ENCODE peak calls at places on chromosomes 6 and 20, in five cellular contexts. One of them, this sample, is unnamed.

GRCh38 chr6:16719488-16719887 is 41.8 kb downstream of the ATXN1 start:
- DNase-seq in GM12878: no peak
- DNase-seq in H1: no peak
- DNase-seq in K562: no peak
- DNase-seq in HepG2: no peak
- DNase-seq in this sample: no peak

GRCh38 chr20:63591147-63591533 is 17.1 kb upstream of the HELZ2 start:
- DNase-seq in GM12878: no peak
- DNase-seq in H1: no peak
- DNase-seq in K562: no peak
- DNase-seq in HepG2: no peak
- DNase-seq in this sample: no peak

GRCh38 chr20:15902493-15902892 is 670.8 kb downstream of the KIF16B start:
- DNase-seq in GM12878: no peak
- DNase-seq in H1: peak; percentile 59
- DNase-seq in K562: peak; percentile 4
- DNase-seq in HepG2: no peak
- DNase-seq in this sample: peak; percentile 65

GRCh38 chr6:5094327-5094726 is 9.2 kb downstream of the PPP1R3G start:
- DNase-seq in GM12878: no peak
- DNase-seq in H1: no peak
- DNase-seq in K562: no peak
- DNase-seq in HepG2: no peak
- DNase-seq in this sample: no peak

GRCh38 chr20:25286917-25287316 is 39.0 kb downstream of the PYGB start:
- DNase-seq in GM12878: no peak
- DNase-seq in H1: no peak
- DNase-seq in K562: no peak
- DNase-seq in HepG2: no peak
- DNase-seq in this sample: peak; percentile 3

GRCh38 chr20:54189630-54190029 is 15.8 kb upstream of the CYP24A1 start:
- DNase-seq in GM12878: no peak
- DNase-seq in H1: no peak
- DNase-seq in K562: no peak
- DNase-seq in HepG2: no peak
- DNase-seq in this sample: no peak

GRCh38 chr20:32570401-32571190 is 14.5 kb downstream of the NOL4L start:
- DNase-seq in GM12878: no peak
- DNase-seq in H1: no peak
- DNase-seq in K562: peak; percentile 53
- DNase-seq in HepG2: no peak
- DNase-seq in this sample: no peak

GRCh38 chr6:36029464-36029863 is 1.9 kb downstream of the MAPK14 start:
- DNase-seq in GM12878: no peak
- DNase-seq in H1: no peak
- DNase-seq in K562: no peak
- DNase-seq in HepG2: peak; percentile 68
- DNase-seq in this sample: no peak

GRCh38 chr6:88629838-88630462 is 333.5 kb downstream of the RNGTT start:
- DNase-seq in GM12878: no peak
- DNase-seq in H1: peak; percentile 62
- DNase-seq in K562: no peak
- DNase-seq in HepG2: no peak
- DNase-seq in this sample: peak; percentile 49

GRCh38 chr20:61891476-61891875 is 174.2 kb downstream of the TAF4 start:
- DNase-seq in GM12878: no peak
- DNase-seq in H1: no peak
- DNase-seq in K562: no peak
- DNase-seq in HepG2: no peak
- DNase-seq in this sample: no peak

GRCh38 chr6:29810371-29810770 is 17.3 kb upstream of the HLA-G start:
- DNase-seq in GM12878: no peak
- DNase-seq in H1: no peak
- DNase-seq in K562: no peak
- DNase-seq in HepG2: no peak
- DNase-seq in this sample: no peak

GRCh38 chr6:68740828-68741500 is 105.9 kb downstream of the ADGRB3 start:
- DNase-seq in GM12878: no peak
- DNase-seq in H1: no peak
- DNase-seq in K562: no peak
- DNase-seq in HepG2: no peak
- DNase-seq in this sample: no peak

GRCh38 chr6:15874821-15875220 is 212.0 kb upstream of the DTNBP1 start:
- DNase-seq in GM12878: no peak
- DNase-seq in H1: no peak
- DNase-seq in K562: no peak
- DNase-seq in HepG2: no peak
- DNase-seq in this sample: no peak

GRCh38 chr20:62830251-62830650 is 13.4 kb downstream of the COL9A3 start:
- DNase-seq in GM12878: no peak
- DNase-seq in H1: no peak
- DNase-seq in K562: no peak
- DNase-seq in HepG2: no peak
- DNase-seq in this sample: no peak

GRCh38 chr6:23559587-23560343 is 566.2 kb upstream of the NRSN1 start:
- DNase-seq in GM12878: no peak
- DNase-seq in H1: no peak
- DNase-seq in K562: no peak
- DNase-seq in HepG2: peak; percentile 45
- DNase-seq in this sample: no peak

GRCh38 chr6:99016355-99016754 is 68.6 kb upstream of the FBXL4 start:
- DNase-seq in GM12878: no peak
- DNase-seq in H1: no peak
- DNase-seq in K562: no peak
- DNase-seq in HepG2: no peak
- DNase-seq in this sample: no peak

GRCh38 chr6:42402184-42402583 is 49.5 kb downstream of the TRERF1 start:
- DNase-seq in GM12878: peak; percentile 74
- DNase-seq in H1: no peak
- DNase-seq in K562: no peak
- DNase-seq in HepG2: no peak
- DNase-seq in this sample: no peak

GRCh38 chr6:15326072-15326614 is 80.3 kb downstream of the JARID2 start:
- DNase-seq in GM12878: no peak
- DNase-seq in H1: peak; percentile 38
- DNase-seq in K562: no peak
- DNase-seq in HepG2: no peak
- DNase-seq in this sample: no peak

GRCh38 chr20:10239954-10240353 is 21.3 kb downstream of the SNAP25 start:
- DNase-seq in GM12878: no peak
- DNase-seq in H1: no peak
- DNase-seq in K562: no peak
- DNase-seq in HepG2: peak; percentile 58
- DNase-seq in this sample: no peak

GRCh38 chr6:113645576-113645970 is 211.6 kb upstream of the MARCKS start:
- DNase-seq in GM12878: no peak
- DNase-seq in H1: no peak
- DNase-seq in K562: no peak
- DNase-seq in HepG2: peak; percentile 62
- DNase-seq in this sample: no peak

GRCh38 chr6:3281669-3282460 is 23.1 kb downstream of the PSMG4 start:
- DNase-seq in GM12878: no peak
- DNase-seq in H1: no peak
- DNase-seq in K562: no peak
- DNase-seq in HepG2: no peak
- DNase-seq in this sample: peak; percentile 16

GRCh38 chr6:20024316-20024673 is 187.1 kb downstream of the ID4 start:
- DNase-seq in GM12878: no peak
- DNase-seq in H1: no peak
- DNase-seq in K562: no peak
- DNase-seq in HepG2: no peak
- DNase-seq in this sample: no peak

DNA sequence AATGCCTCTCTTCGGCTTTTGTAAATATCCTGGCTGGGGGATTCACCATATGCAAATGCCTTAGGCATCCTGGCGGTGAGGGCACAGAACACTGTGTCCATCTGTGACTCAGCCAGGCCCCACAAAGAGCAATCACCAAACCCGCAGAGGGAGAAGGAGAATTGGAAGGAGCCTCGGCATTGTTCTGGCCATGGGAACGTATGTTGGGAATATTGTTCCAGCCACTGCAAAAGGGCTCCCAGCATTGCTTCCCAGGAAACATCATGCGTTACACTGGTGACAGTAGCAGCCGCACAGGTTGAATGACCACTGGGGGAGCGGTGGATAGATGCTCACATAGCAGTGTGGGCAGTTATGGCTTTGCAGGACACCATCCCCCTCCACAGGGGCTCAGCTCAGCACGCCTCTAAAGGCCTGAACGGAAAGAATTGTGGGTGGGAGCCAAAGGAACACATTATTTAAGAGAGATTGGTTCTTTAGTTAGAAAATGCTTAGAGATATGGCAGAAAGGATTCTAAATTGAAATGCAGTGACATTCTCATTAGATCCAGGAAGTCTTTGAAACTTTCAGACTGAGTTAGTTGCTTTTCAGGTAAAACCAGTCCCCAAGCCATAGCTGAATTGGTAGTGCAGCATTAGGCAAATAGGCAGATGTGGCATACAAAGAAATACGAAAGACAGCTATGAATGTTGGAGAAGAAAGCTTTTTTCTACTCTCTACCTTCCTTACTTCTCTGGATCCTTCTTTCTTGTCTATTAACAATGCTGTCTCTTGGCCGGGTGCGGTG is 104.3 kb downstream of the RNF144B start:
- DNase-seq in GM12878: no peak
- DNase-seq in H1: no peak
- DNase-seq in K562: no peak
- DNase-seq in HepG2: no peak
- DNase-seq in this sample: no peak
- TF ChIP-seq ATF2 in GM12878: no peak
- TF ChIP-seq ATF2 in H1: no peak
- TF ChIP-seq ATF2 in K562: no peak
- TF ChIP-seq ATF2 in HepG2: no peak
- TF ChIP-seq ATF2 in this sample: no peak

GRCh38 chr6:150200428-150201105 is 57.7 kb downstream of the PPP1R14C start:
- DNase-seq in GM12878: no peak
- DNase-seq in H1: no peak
- DNase-seq in K562: no peak
- DNase-seq in HepG2: no peak
- DNase-seq in this sample: no peak

GRCh38 chr6:150201285-150201684 is 58.4 kb downstream of the PPP1R14C start:
- DNase-seq in GM12878: no peak
- DNase-seq in H1: no peak
- DNase-seq in K562: no peak
- DNase-seq in HepG2: no peak
- DNase-seq in this sample: no peak

GRCh38 chr6:150202404-150202803 is 59.6 kb downstream of the PPP1R14C start:
- DNase-seq in GM12878: no peak
- DNase-seq in H1: no peak
- DNase-seq in K562: no peak
- DNase-seq in HepG2: no peak
- DNase-seq in this sample: no peak

GRCh38 chr6:150202934-150203333 is 60.1 kb downstream of the PPP1R14C start:
- DNase-seq in GM12878: no peak
- DNase-seq in H1: no peak
- DNase-seq in K562: no peak
- DNase-seq in HepG2: no peak
- DNase-seq in this sample: no peak

DNA sequence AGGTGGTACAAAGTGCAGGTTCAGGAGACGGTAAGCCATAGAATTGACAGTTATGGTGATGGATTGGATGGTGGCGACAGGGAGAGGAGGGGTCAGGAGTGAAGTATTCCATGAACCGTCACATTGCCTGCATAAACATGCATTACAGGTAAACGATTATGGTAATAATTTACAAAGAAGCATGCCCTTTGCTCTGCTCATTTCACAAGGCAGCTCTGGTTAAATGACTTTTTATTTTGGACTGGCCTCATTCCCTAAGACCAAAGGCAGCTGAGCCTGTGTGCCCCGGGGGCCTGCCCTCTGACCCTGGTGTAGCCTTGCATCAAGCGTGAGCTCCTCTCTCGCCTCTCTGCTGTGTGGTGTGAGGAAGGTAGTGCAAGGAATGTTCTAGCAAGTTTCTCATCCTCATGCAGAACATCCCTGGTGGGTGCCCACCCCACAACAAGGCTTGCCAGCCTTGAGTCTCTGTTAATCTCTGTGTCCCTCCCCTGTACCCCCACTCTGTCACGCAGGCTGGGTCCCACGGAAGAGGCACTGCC is 59.0 kb downstream of the PPP1R14C start:
- DNase-seq in GM12878: no peak
- DNase-seq in H1: no peak
- DNase-seq in K562: no peak
- DNase-seq in HepG2: no peak
- DNase-seq in this sample: no peak
- TF ChIP-seq ATF3 in GM12878: no peak
- TF ChIP-seq ATF3 in H1: no peak
- TF ChIP-seq ATF3 in K562: no peak
- TF ChIP-seq ATF3 in HepG2: no peak
- TF ChIP-seq ATF3 in this sample: no peak

DNA sequence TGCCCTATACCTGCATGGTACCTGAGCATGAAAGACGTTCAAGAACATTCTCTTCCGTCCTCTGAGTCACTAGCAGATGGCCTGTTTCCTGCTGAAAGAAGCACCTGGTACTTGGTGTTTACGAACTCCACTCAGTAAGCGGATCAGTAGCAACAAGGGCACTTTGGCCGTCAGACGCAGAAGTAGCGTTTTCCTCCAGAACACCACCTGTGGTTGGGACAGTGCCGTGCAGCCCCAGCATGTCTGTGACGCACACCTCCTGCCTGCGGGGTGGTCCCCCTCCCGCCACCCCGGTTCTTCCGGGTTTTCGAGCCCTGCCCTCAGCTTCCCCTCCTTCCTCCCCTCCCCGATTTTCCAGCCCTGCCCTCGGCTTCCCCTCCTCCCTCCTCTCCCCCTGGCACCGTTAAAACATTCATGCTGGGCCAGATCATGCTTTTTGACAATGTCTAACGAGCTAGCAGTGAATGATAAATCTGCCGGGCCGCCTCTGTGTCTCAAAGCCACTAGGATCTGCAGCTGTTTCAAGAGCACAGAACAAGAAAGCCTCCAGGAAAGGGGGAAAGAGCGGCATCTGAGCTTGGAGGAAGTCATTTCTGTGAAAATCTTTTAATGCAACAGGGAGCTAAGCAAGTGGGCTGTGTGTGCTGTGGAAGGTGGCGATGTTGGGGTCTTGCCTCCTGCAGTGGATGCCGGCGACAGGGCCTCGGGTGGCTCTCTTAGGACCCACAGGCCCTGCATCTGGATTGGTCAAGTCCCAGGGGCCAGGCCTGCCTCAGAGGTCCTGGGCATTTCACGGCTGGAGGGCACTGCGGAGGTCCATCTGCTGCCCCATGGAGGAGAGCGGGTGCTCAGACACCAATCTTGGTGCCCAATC is 207.9 kb downstream of the ERMARD start:
- DNase-seq in GM12878: no peak
- DNase-seq in H1: peak; percentile 41
- DNase-seq in K562: no peak
- DNase-seq in HepG2: no peak
- DNase-seq in this sample: no peak
- TF ChIP-seq ATF2 in GM12878: no peak
- TF ChIP-seq ATF2 in H1: no peak
- TF ChIP-seq ATF2 in K562: no peak
- TF ChIP-seq ATF2 in HepG2: no peak
- TF ChIP-seq ATF2 in this sample: no peak

DNA sequence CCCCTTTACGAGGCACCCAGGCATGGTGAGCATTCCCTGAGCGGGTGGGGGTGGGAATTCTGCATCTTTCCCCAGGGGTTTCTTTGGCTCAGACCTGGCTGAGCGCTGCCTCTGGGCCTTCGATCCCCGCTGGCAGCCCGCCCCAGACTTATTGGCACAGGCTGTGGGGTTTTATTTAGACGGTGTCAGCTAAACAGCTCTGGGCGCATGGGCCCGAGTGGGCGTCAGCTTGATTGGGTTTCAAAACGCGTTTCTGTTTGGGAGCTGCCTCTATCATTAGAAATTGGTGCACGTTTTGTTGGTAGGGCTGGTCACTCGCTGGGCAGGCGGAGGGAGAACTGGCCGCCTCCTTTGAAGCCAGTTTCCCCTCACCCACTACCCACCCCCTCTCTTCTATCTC is 21.0 kb downstream of the PMEPA1 start:
- DNase-seq in GM12878: no peak
- DNase-seq in H1: no peak
- DNase-seq in K562: no peak
- DNase-seq in HepG2: no peak
- DNase-seq in this sample: no peak
- TF ChIP-seq ATF3 in GM12878: no peak
- TF ChIP-seq ATF3 in H1: no peak
- TF ChIP-seq ATF3 in K562: no peak
- TF ChIP-seq ATF3 in HepG2: no peak
- TF ChIP-seq ATF3 in this sample: no peak

This sample was measured in WTC11.